ENCODE peak calls at places on chromosomes 11 and 22, in four cellular contexts. U is HCT116, D is K562, X is H1. Q is an unnamed sample.

GRCh38 chr11:61061081-61061826 is 41.0 kb upstream of the CD5 start:
- DNase-seq in U (peak), D (peak), X (no peak), Q (no peak)

GRCh38 chr11:59556883-59557205 is 45.5 kb downstream of the OR4D9 start:
- DNase-seq in U (no peak), D (peak), X (no peak), Q (peak)

GRCh38 chr22:27760474-27760873 is 41.1 kb downstream of the MN1 start:
- DNase-seq in U (no peak), D (peak), X (no peak), Q (no peak)

GRCh38 chr11:61749607-61750217 is 2.7 kb upstream of the MYRF start:
- DNase-seq in U (no peak), D (peak), X (no peak), Q (peak)

GRCh38 chr22:26901228-26901816 is 243.9 kb downstream of the MIAT start:
- DNase-seq in U (no peak), D (no peak), X (no peak), Q (no peak)

GRCh38 chr11:85784907-85785306 is 26.0 kb downstream of the SYTL2 start:
- DNase-seq in U (no peak), D (no peak), X (no peak), Q (no peak)

GRCh38 chr11:114782650-114783310 is 104.5 kb downstream of the NXPE2 start:
- DNase-seq in U (no peak), D (no peak), X (no peak), Q (no peak)

GRCh38 chr11:9726313-9727022 is 62.6 kb downstream of the SWAP70 start:
- DNase-seq in U (peak), D (no peak), X (no peak), Q (peak)

GRCh38 chr22:48955351-48956311 is 872.0 kb downstream of the BRD1 start:
- DNase-seq in U (no peak), D (no peak), X (peak), Q (no peak)

GRCh38 chr11:57386178-57386945 is 4.1 kb downstream of the PRG2 start:
- DNase-seq in U (no peak), D (no peak), X (no peak), Q (no peak)

GRCh38 chr11:13012037-13012693 is 3.0 kb downstream of the RASSF10 start:
- DNase-seq in U (no peak), D (no peak), X (no peak), Q (peak)

GRCh38 chr11:74532496-74533246 is 39.1 kb upstream of the LIPT2 start:
- DNase-seq in U (peak), D (no peak), X (no peak), Q (no peak)

GRCh38 chr11:67680701-67681472 is 6.5 kb upstream of the ALDH3B2 start:
- DNase-seq in U (no peak), D (no peak), X (peak), Q (no peak)

GRCh38 chr11:122745111-122745510 is 89.6 kb downstream of the UBASH3B start:
- DNase-seq in U (no peak), D (no peak), X (no peak), Q (no peak)

GRCh38 chr22:38258895-38259294 is 13.9 kb downstream of the TMEM184B start:
- DNase-seq in U (no peak), D (peak), X (no peak), Q (no peak)

GRCh38 chr22:24430431-24431308 is 3.3 kb downstream of the ADORA2A start:
- DNase-seq in U (no peak), D (no peak), X (no peak), Q (no peak)

GRCh38 chr22:24429411-24430365 is 2.3 kb downstream of the ADORA2A start:
- DNase-seq in U (no peak), D (no peak), X (no peak), Q (no peak)

GRCh38 chr22:24427500-24428164 is at the start of gene ADORA2A:
- DNase-seq in U (no peak), D (no peak), X (no peak), Q (no peak)

GRCh38 chr22:24426859-24427499 is 420 bp upstream of the ADORA2A start:
- DNase-seq in U (no peak), D (no peak), X (no peak), Q (no peak)

GRCh38 chr22:24428751-24429410 is 1.5 kb downstream of the ADORA2A start:
- DNase-seq in U (no peak), D (no peak), X (no peak), Q (no peak)
- TF ChIP-seq FOSL1 in U (no peak), D (no peak), X (no peak), Q (no peak)

DNA sequence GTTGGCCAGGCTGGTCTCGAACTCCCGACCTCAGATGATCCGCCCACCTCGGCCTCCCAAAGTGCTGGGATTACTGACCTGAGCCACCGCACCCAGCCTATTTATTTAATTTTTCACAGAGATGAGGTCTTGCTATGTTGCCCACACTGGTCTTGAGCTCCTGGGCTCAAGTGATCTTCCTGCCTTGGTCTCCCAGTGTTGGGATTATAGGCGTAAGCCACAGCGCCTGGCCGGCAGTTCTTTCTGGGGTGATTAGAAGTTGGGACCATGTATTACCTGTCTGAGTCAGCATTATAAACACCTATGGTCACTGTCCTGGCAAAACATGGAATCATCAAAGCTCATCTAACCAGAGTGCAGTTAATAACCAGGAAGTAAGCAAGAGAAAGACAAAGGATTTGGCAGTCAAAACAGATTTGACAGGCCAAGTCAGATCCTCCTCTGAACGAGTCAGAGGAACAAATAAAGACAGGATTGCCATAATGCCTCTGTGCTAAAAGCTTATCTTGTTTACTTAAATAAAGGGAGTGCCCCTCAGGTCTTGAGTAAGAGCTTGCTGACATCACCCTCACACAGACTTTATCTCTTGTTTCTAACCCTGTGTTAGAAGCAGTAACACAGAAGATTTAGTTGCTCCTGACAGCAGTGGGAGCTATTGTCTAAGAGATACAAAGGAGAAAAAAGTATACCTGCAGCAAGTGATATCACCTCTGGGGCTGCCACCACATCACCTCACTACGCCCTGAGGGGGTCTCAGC is 3.7 kb downstream of the SERPIND1 start:
- DNase-seq in U (peak), D (peak), X (no peak), Q (peak)
- TF ChIP-seq FOSL1 in U (peak), D (no peak), X (no peak), Q (peak)

GRCh38 chr11:69922596-69923111 is 103.4 kb upstream of the FGF3 start:
- DNase-seq in U (no peak), D (no peak), X (no peak), Q (no peak)

GRCh38 chr11:69921429-69922014 is 102.3 kb upstream of the FGF3 start:
- DNase-seq in U (no peak), D (no peak), X (no peak), Q (no peak)

GRCh38 chr11:69920500-69921428 is 101.5 kb upstream of the FGF3 start:
- DNase-seq in U (no peak), D (no peak), X (peak), Q (no peak)

GRCh38 chr11:69923196-69923595 is 104.0 kb upstream of the FGF3 start:
- DNase-seq in U (no peak), D (no peak), X (no peak), Q (no peak)

GRCh38 chr11:69922015-69922595 is 102.9 kb upstream of the FGF3 start:
- DNase-seq in U (no peak), D (no peak), X (no peak), Q (no peak)
- TF ChIP-seq FOSL1 in U (no peak), D (no peak), X (no peak), Q (no peak)

GRCh38 chr11:34184505-34185015 is 79.1 kb downstream of the NAT10 start:
- DNase-seq in U (no peak), D (no peak), X (no peak), Q (no peak)
- TF ChIP-seq FOSL1 in U (no peak), D (no peak), X (no peak), Q (no peak)

GRCh38 chr11:45885921-45886721 is 670 bp downstream of the MAPK8IP1 start:
- DNase-seq in U (no peak), D (no peak), X (peak), Q (no peak)
- TF ChIP-seq FOSL1 in U (no peak), D (no peak), X (no peak), Q (no peak)

GRCh38 chr22:43821606-43822425 is 9.7 kb upstream of the EFCAB6 start:
- DNase-seq in U (no peak), D (no peak), X (peak), Q (no peak)
- TF ChIP-seq FOSL1 in U (no peak), D (no peak), X (no peak), Q (no peak)